ENCODE peak calls at places on chromosomes 7 and 10, in five cellular contexts. L, B, X, K and G are unnamed samples.

GRCh38 chr7:26379711-26380110 is 88.0 kb downstream of the SNX10 start:
- DNase-seq in L (no peak), B (peak), X (no peak), K (no peak), G (no peak)

GRCh38 chr7:5387711-5388245 is 35.9 kb downstream of the TNRC18 start:
- DNase-seq in L (no peak), B (no peak), X (no peak), K (no peak), G (no peak)

GRCh38 chr10:30133198-30133597 is 73.8 kb upstream of the JCAD start:
- DNase-seq in L (no peak), B (no peak), X (no peak), K (no peak), G (no peak)

GRCh38 chr7:100914879-100915442 is 19.3 kb upstream of the ACHE start:
- DNase-seq in L (no peak), B (no peak), X (no peak), K (peak), G (no peak)

GRCh38 chr10:1100691-1101368 is 44.6 kb downstream of the WDR37 start:
- DNase-seq in L (no peak), B (no peak), X (no peak), K (no peak), G (no peak)

GRCh38 chr10:62812672-62813439 is 3.3 kb downstream of the EGR2 start:
- DNase-seq in L (no peak), B (no peak), X (no peak), K (no peak), G (no peak)

GRCh38 chr10:118546479-118546878 is 49.0 kb downstream of the PRLHR start:
- DNase-seq in L (no peak), B (no peak), X (no peak), K (no peak), G (no peak)

GRCh38 chr7:28358423-28358868 is 53.9 kb upstream of the CREB5 start:
- DNase-seq in L (no peak), B (no peak), X (no peak), K (peak), G (no peak)

GRCh38 chr7:141609566-141609965 is 58.4 kb downstream of the AGK start:
- DNase-seq in L (no peak), B (no peak), X (no peak), K (no peak), G (no peak)

GRCh38 chr7:130946110-130946509 is 212.1 kb upstream of the KLF14 start:
- DNase-seq in L (no peak), B (no peak), X (no peak), K (no peak), G (no peak)